ENCODE peak calls at places on chromosomes 3 and 15, in five cellular contexts. H is A172, J is cerebellum, X is neural crest cell, V is AG04450. M is an unnamed sample.
A peak's percentile ranks its signal among the peaks of the same experiment; 100 is the strongest.

GRCh38 chr15:67823371-67824156 is 1.7 kb upstream of the SKOR1 start:
- DNase-seq in J (peak; percentile 32), H (no peak), X (no peak), V (no peak), M (no peak)

GRCh38 chr3:150519026-150519425 is 27.3 kb downstream of the SERP1 start:
- DNase-seq in X (no peak), H (peak; percentile 34), V (no peak), J (no peak), M (no peak)

GRCh38 chr15:80662129-80662528 is 33.0 kb upstream of the ABHD17C start:
- DNase-seq in H (no peak), V (no peak), X (no peak), J (no peak), M (no peak)

GRCh38 chr3:197325773-197326172 is 27.4 kb upstream of the DLG1 start:
- DNase-seq in J (no peak), X (no peak), H (no peak), V (no peak), M (no peak)

GRCh38 chr3:152657002-152657400 is 177.9 kb upstream of the P2RY1 start:
- DNase-seq in X (no peak), V (no peak), H (no peak), J (peak; percentile 4), M (no peak)

GRCh38 chr15:98649621-98649995 is 1.3 kb downstream of the IGF1R start:
- DNase-seq in V (no peak), H (no peak), J (peak; percentile 30), X (peak; percentile 38), M (no peak)

GRCh38 chr15:91224750-91225380 is 124.8 kb downstream of the SV2B start:
- DNase-seq in J (peak; percentile 66), H (peak; percentile 28), X (peak; percentile 47), V (no peak), M (no peak)

GRCh38 chr3:136456196-136456595 is 206.1 kb downstream of the PCCB start:
- DNase-seq in V (no peak), X (no peak), J (no peak), H (no peak), M (no peak)

GRCh38 chr15:100244796-100245495 is 96.8 kb downstream of the ADAMTS17 start:
- DNase-seq in J (no peak), X (no peak), V (no peak), H (no peak), M (no peak)

GRCh38 chr3:133474251-133474801 is 74.5 kb downstream of the BFSP2 start:
- DNase-seq in V (peak; percentile 83), J (no peak), X (no peak), H (no peak), M (no peak)

GRCh38 chr3:166243511-166243910 is 406.3 kb upstream of the BCHE start:
- DNase-seq in X (no peak), H (no peak), V (no peak), J (peak; percentile 12), M (no peak)

GRCh38 chr15:68551296-68551635 is 27.5 kb upstream of the CORO2B start:
- DNase-seq in J (no peak), V (no peak), H (no peak), X (no peak), M (no peak)

GRCh38 chr15:88061452-88061851 is 195.1 kb downstream of the NTRK3 start:
- DNase-seq in V (no peak), J (peak; percentile 87), X (no peak), H (no peak), M (no peak)

GRCh38 chr15:70954733-70955132 is 62.1 kb downstream of the LRRC49 start:
- DNase-seq in H (no peak), J (no peak), X (no peak), V (no peak), M (no peak)

GRCh38 chr15:85329561-85330421 is 50.6 kb upstream of the AKAP13 start:
- DNase-seq in V (no peak), H (peak; percentile 65), X (no peak), J (no peak), M (no peak)

GRCh38 chr3:144590854-144591253 is 619.2 kb downstream of the DIPK2A start:
- DNase-seq in V (peak; percentile 70), H (peak; percentile 77), X (no peak), J (no peak), M (peak; percentile 19)

GRCh38 chr3:197302033-197302432 is 3.6 kb upstream of the DLG1 start:
- DNase-seq in H (no peak), X (no peak), V (no peak), J (no peak), M (no peak)

GRCh38 chr3:120566243-120566980 is 29.7 kb upstream of the NDUFB4 start:
- DNase-seq in H (no peak), X (no peak), V (no peak), J (peak; percentile 45), M (no peak)

GRCh38 chr3:183116051-183116614 is 16.8 kb upstream of the MCCC1 start:
- DNase-seq in J (peak; percentile 76), H (peak; percentile 37), V (no peak), X (peak; percentile 66), M (no peak)

GRCh38 chr3:133905376-133905775 is 9.7 kb upstream of the RAB6B start:
- DNase-seq in V (no peak), X (no peak), J (no peak), H (no peak), M (no peak)

GRCh38 chr3:133301194-133301593 is 98.7 kb upstream of the BFSP2 start:
- DNase-seq in H (peak; percentile 85), V (peak; percentile 69), X (no peak), J (no peak), M (peak; percentile 77)

GRCh38 chr3:122560680-122561079 is 3.4 kb downstream of the PARP9 start:
- DNase-seq in H (peak; percentile 72), J (peak; percentile 23), V (no peak), X (peak; percentile 41), M (no peak)

GRCh38 chr3:51539291-51539891 is 872 bp downstream of the RAD54L2 start:
- DNase-seq in V (no peak), X (no peak), J (peak; percentile 13), H (peak; percentile 38), M (peak; percentile 38)

GRCh38 chr3:48428088-48428862 is 1.6 kb downstream of the PLXNB1 start:
- DNase-seq in J (no peak), X (no peak), H (no peak), V (no peak), M (no peak)